ENCODE peak calls at places on chromosome 14, in four cellular contexts. E is Right ventricle myocardium superior, T is pancreas, K is body of pancreas. S is an unnamed sample.

GRCh38 chr14:65834051-65834450 is 421.5 kb downstream of the FUT8 start:
- DNase-seq in E (no peak), T (no peak), K (no peak), S (no peak)

GRCh38 chr14:93648440-93649168 is 139.7 kb downstream of the PRIMA1 start:
- DNase-seq in E (no peak), T (no peak), K (no peak), S (no peak)

GRCh38 chr14:54577977-54578376 is 11.0 kb downstream of the SAMD4A start:
- DNase-seq in E (no peak), T (no peak), K (no peak), S (no peak)

GRCh38 chr14:93788557-93789365 is 476 bp upstream of the PRIMA1 start:
- DNase-seq in E (peak; percentile 66), T (no peak), K (peak; percentile 5), S (no peak)

GRCh38 chr14:90871605-90872233 is 55.5 kb upstream of the TTC7B start:
- DNase-seq in E (no peak), T (no peak), K (no peak), S (no peak)

GRCh38 chr14:103187911-103188310 is 64.7 kb downstream of the TNFAIP2 start:
- DNase-seq in E (no peak), T (no peak), K (no peak), S (no peak)

GRCh38 chr14:95143813-95144620 is 13.3 kb downstream of the DICER1 start:
- DNase-seq in E (no peak), T (no peak), K (no peak), S (no peak)

GRCh38 chr14:69695664-69696527 is 71.0 kb upstream of the SRSF5 start:
- DNase-seq in E (peak; percentile 53), T (no peak), K (peak; percentile 63), S (no peak)

GRCh38 chr14:60357551-60357930 is 108.5 kb downstream of the PPM1A start:
- DNase-seq in E (no peak), T (no peak), K (no peak), S (no peak)

GRCh38 chr14:77310041-77310440 is 10.6 kb downstream of the POMT2 start:
- DNase-seq in E (no peak), T (no peak), K (no peak), S (no peak)

GRCh38 chr14:36659822-36660735 is 1.6 kb upstream of the PAX9 start:
- DNase-seq in E (no peak), T (no peak), K (no peak), S (no peak)

GRCh38 chr14:26282578-26282977 is 315.3 kb downstream of the NOVA1 start:
- DNase-seq in E (no peak), T (no peak), K (no peak), S (no peak)

GRCh38 chr14:39492267-39492666 is 60.0 kb upstream of the FBXO33 start:
- DNase-seq in E (no peak), T (no peak), K (no peak), S (no peak)

GRCh38 chr14:105861985-105862465 is 335.6 kb downstream of the TMEM121 start:
- DNase-seq in E (no peak), T (no peak), K (no peak), S (no peak)

GRCh38 chr14:77086017-77086727 is 11.9 kb upstream of the CIPC start:
- DNase-seq in E (no peak), T (no peak), K (no peak), S (no peak)

GRCh38 chr14:76580399-76580798 is 180.9 kb upstream of the VASH1 start:
- DNase-seq in E (no peak), T (no peak), K (no peak), S (no peak)

GRCh38 chr14:35416108-35416750 is 11.7 kb upstream of the NFKBIA start:
- DNase-seq in E (no peak), T (no peak), K (no peak), S (no peak)

S was measured in right lobe of liver.